ENCODE peak calls at places on chromosome X, in six cellular contexts. D is heart right ventricle, T is suprapubic skin, N is HCT116, E is mammary epithelial cell, F is neural progenitor cell. Z is an unnamed sample.

GRCh38 chrX:70907900-70908299 is 611 bp downstream of the TEX11 start:
- DNase-seq in D (no peak), T (no peak), N (no peak), E (no peak), F (no peak), Z (no peak)

GRCh38 chrX:75154871-75155270 is 1.2 kb downstream of the ABCB7 start:
- DNase-seq in D (no peak), T (no peak), N (no peak), E (no peak), F (no peak), Z (no peak)

GRCh38 chrX:15301924-15302323 is 13.5 kb downstream of the ASB11 start:
- DNase-seq in D (no peak), T (no peak), N (no peak), E (peak), F (no peak), Z (no peak)

GRCh38 chrX:13697440-13697839 is 8.5 kb downstream of the RAB9A start:
- DNase-seq in D (no peak), T (no peak), N (no peak), E (no peak), F (no peak), Z (no peak)

GRCh38 chrX:153781428-153782047 is 697 bp downstream of the SRPK3 start:
- DNase-seq in D (no peak), T (no peak), N (no peak), E (no peak), F (no peak), Z (no peak)

GRCh38 chrX:113512700-113513395 is 672.2 kb upstream of the AMOT start:
- DNase-seq in D (no peak), T (no peak), N (peak), E (peak), F (no peak), Z (peak)

GRCh38 chrX:120522820-120523219 is 37.9 kb downstream of the CUL4B start:
- DNase-seq in D (no peak), T (no peak), N (no peak), E (no peak), F (no peak), Z (no peak)

GRCh38 chrX:152641996-152642395 is 4.3 kb downstream of the GABRQ start:
- DNase-seq in D (no peak), T (no peak), N (no peak), E (no peak), F (peak), Z (peak)

GRCh38 chrX:8738588-8739189 is 6.8 kb upstream of the ANOS1 start:
- DNase-seq in D (no peak), T (no peak), N (no peak), E (no peak), F (peak), Z (peak)

GRCh38 chrX:8737883-8738282 is 5.9 kb upstream of the ANOS1 start:
- DNase-seq in D (no peak), T (no peak), N (no peak), E (no peak), F (no peak), Z (no peak)

GRCh38 chrX:8741981-8742380 is 10.0 kb upstream of the ANOS1 start:
- DNase-seq in D (no peak), T (no peak), N (no peak), E (no peak), F (no peak), Z (no peak)

GRCh38 chrX:8748855-8749254 is 16.9 kb upstream of the ANOS1 start:
- DNase-seq in D (no peak), T (no peak), N (no peak), E (peak), F (peak), Z (peak)

DNA sequence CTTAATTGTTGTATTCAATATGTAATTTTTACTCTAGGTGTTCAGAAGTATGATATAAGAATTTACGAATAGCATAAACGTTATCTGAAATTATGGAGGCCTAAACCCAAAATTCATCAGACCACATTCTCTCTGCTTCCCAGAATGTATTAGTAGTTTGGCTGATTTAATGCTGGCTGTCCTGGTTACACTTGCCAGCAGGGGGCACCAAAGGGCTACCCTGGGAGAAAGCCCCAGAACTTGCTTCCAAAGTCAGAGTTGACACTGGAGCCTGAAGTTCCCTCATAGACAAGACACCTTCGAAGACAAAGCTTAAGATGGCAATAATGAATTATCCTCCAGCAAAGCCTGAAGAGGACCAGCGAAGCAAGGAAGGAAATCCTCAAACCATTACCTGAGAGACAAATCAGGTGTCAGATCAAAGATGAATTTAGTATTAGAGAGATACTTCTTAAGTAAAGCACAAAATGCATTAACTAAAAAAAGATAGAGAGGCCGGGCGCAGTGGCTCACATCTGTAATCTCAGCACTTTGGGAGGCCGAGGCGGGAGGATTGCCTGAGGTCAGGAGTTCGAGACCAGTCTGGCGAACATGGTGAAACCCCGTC is 11.3 kb upstream of the ANOS1 start:
- DNase-seq in D (peak), T (no peak), N (no peak), E (peak), F (peak), Z (peak)
- TF ChIP-seq CTCF in D (peak), T (peak), N (peak), E (peak), F (peak), Z (peak)

GRCh38 chrX:66166671-66167070 is 2.6 kb downstream of the HEPH start:
- DNase-seq in D (no peak), T (no peak), N (no peak), E (no peak), F (no peak), Z (no peak)
- H3K27ac ChIP-seq in D (no peak), T (no peak), N (no peak), E (no peak), F (no peak), Z (peak)

DNA sequence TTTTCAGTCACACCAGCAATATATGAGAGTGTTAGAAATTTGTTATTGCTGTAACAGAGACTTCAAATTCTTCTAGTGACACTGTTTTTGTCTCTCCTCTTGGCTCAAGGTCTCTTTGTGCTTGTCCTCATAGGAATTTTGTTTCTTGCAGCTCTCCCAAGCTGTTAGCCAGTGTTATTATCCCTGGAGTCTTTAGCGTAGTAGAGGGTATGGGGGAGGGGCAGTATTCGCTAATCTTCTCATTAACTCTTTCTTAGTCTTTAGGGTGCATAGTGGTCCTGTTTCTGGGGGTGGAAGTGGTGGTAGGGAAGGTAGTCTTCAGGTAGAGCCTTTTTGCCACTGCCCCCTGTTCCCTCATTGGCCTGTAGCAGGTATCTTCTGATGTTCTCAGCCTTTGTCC is 79.4 kb downstream of the JADE3 start:
- DNase-seq in D (no peak), T (no peak), N (no peak), E (no peak), F (peak), Z (no peak)
- H3K4me3 ChIP-seq in D (no peak), T (no peak), N (no peak), E (no peak), F (peak), Z (no peak)

GRCh38 chrX:65524139-65524538 is 10.4 kb downstream of the LAS1L start:
- DNase-seq in D (no peak), T (no peak), N (no peak), E (no peak), F (no peak), Z (no peak)
- TF ChIP-seq CTCF in D (no peak), T (no peak), N (no peak), E (no peak), F (no peak), Z (no peak)

GRCh38 chrX:23497919-23498318 is 163.3 kb downstream of the PTCHD1 start:
- DNase-seq in D (no peak), T (no peak), N (no peak), E (no peak), F (no peak), Z (no peak)
- H3K27ac ChIP-seq in D (no peak), T (no peak), N (no peak), E (no peak), F (no peak), Z (no peak)

DNA sequence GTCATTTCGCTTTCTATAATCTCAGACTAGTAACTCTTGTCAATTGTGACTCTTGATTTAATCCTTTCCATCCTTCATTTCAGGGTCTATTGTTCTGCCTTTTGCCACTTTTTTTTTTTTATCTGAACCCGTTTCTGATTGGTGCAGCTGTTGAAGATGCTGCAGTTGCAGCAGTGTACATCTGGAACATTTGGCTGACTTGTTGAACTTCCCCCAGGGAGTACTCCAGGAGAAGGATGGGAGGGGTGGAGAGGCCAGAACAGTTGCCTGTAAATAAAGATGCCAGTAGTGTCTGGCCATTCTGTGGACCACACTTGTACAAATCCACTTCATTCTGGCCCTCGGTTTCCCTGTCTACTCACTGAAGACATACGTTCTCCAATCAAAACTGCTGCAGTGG is 1.0 kb upstream of the EDA start:
- DNase-seq in D (no peak), T (no peak), N (no peak), E (no peak), F (no peak), Z (no peak)
- H3K4me3 ChIP-seq in D (peak), T (peak), N (no peak), E (no peak), F (peak), Z (no peak)